ENCODE peak calls at places on chromosome 3, in five cellular contexts. T is psoas muscle; D is foreskin melanocyte; I is HEK293T; J is stimulated activated CD4-positive, alpha-beta T cell treated with anti-CD3 and anti-CD28 coated beads, TNF-alpha, amount 100 ng/mL, for 4 hours. V is an unnamed sample.

GRCh38 chr3:172577962-172578560 is 54.8 kb upstream of the TNFSF10 start:
- DNase-seq in T (no peak), D (no peak), I (no peak), J (no peak), V (no peak)

GRCh38 chr3:52056521-52056967 is at the start of gene DUSP7:
- DNase-seq in T (peak), D (peak), I (peak), J (peak), V (no peak)

GRCh38 chr3:186108106-186108940 is 566 bp downstream of the ETV5 start:
- DNase-seq in T (peak), D (peak), I (peak), J (peak), V (peak)

GRCh38 chr3:124993462-124993861 is 58.9 kb upstream of the MUC13 start:
- DNase-seq in T (peak), D (no peak), I (no peak), J (no peak), V (no peak)

GRCh38 chr3:196193037-196193737 is 18.0 kb downstream of the ZDHHC19 start:
- DNase-seq in T (no peak), D (no peak), I (no peak), J (no peak), V (no peak)

GRCh38 chr3:5102532-5102931 is 19.6 kb upstream of the ARL8B start:
- DNase-seq in T (no peak), D (no peak), I (no peak), J (no peak), V (no peak)

GRCh38 chr3:32835943-32836342 is 18.1 kb downstream of the TRIM71 start:
- DNase-seq in T (no peak), D (no peak), I (no peak), J (no peak), V (no peak)

GRCh38 chr3:30614373-30614772 is 8.0 kb downstream of the TGFBR2 start:
- DNase-seq in T (no peak), D (no peak), I (no peak), J (no peak), V (no peak)

GRCh38 chr3:73547427-73548036 is 77.2 kb downstream of the PDZRN3 start:
- DNase-seq in T (no peak), D (no peak), I (no peak), J (no peak), V (no peak)

GRCh38 chr3:27114684-27115083 is 254.5 kb downstream of the NEK10 start:
- DNase-seq in T (no peak), D (no peak), I (no peak), J (no peak), V (no peak)

GRCh38 chr3:78857494-78858111 is 910.2 kb downstream of the ROBO1 start:
- DNase-seq in T (no peak), D (no peak), I (peak), J (no peak), V (no peak)

GRCh38 chr3:62109534-62109933 is 263.8 kb downstream of the FEZF2 start:
- DNase-seq in T (peak), D (peak), I (peak), J (no peak), V (peak)

GRCh38 chr3:11159421-11159904 is 5.2 kb downstream of the HRH1 start:
- DNase-seq in T (peak), D (no peak), I (no peak), J (no peak), V (no peak)

GRCh38 chr3:45861043-45861846 is 19.3 kb upstream of the LZTFL1 start:
- DNase-seq in T (no peak), D (no peak), I (no peak), J (no peak), V (no peak)

GRCh38 chr3:149340310-149340933 is 7.0 kb upstream of the TM4SF18 start:
- DNase-seq in T (no peak), D (no peak), I (no peak), J (no peak), V (no peak)

GRCh38 chr3:71048948-71049347 is 534.6 kb downstream of the FOXP1 start:
- DNase-seq in T (no peak), D (no peak), I (no peak), J (no peak), V (no peak)

GRCh38 chr3:71010731-71011455 is 572.6 kb downstream of the FOXP1 start:
- DNase-seq in T (no peak), D (no peak), I (no peak), J (peak), V (no peak)

GRCh38 chr3:177446160-177446559 is 248.9 kb upstream of the TBL1XR1 start:
- DNase-seq in T (no peak), D (no peak), I (no peak), J (no peak), V (no peak)

GRCh38 chr3:52503788-52504424 is 8.8 kb downstream of the STAB1 start:
- DNase-seq in T (no peak), D (no peak), I (no peak), J (no peak), V (no peak)

GRCh38 chr3:482479-482878 is 285.9 kb downstream of the CHL1 start:
- DNase-seq in T (no peak), D (no peak), I (no peak), J (no peak), V (no peak)

GRCh38 chr3:67349551-67350174 is 304.7 kb downstream of the SUCLG2 start:
- DNase-seq in T (no peak), D (no peak), I (no peak), J (no peak), V (no peak)

GRCh38 chr3:113287111-113287817 is 75.9 kb downstream of the BOC start:
- DNase-seq in T (no peak), D (peak), I (no peak), J (no peak), V (no peak)

GRCh38 chr3:23017800-23018199 is 185.3 kb upstream of the UBE2E2 start:
- DNase-seq in T (no peak), D (no peak), I (no peak), J (no peak), V (no peak)

GRCh38 chr3:114929971-114930732 is 216.9 kb downstream of the ZBTB20 start:
- DNase-seq in T (no peak), D (no peak), I (no peak), J (no peak), V (no peak)

GRCh38 chr3:71600646-71601288 is 17.2 kb upstream of the FOXP1 start:
- DNase-seq in T (no peak), D (no peak), I (no peak), J (no peak), V (no peak)

GRCh38 chr3:46705022-46705530 is 3.9 kb downstream of the TMIE start:
- DNase-seq in T (peak), D (peak), I (peak), J (peak), V (peak)

GRCh38 chr3:172052405-172052804 is 13.0 kb downstream of the FNDC3B start:
- DNase-seq in T (no peak), D (no peak), I (no peak), J (no peak), V (no peak)

GRCh38 chr3:10173926-10174435 is 9.3 kb downstream of the IRAK2 start:
- DNase-seq in T (peak), D (no peak), I (no peak), J (no peak), V (peak)

GRCh38 chr3:134496481-134497071 is 10.7 kb downstream of the CEP63 start:
- DNase-seq in T (no peak), D (no peak), I (no peak), J (no peak), V (no peak)

GRCh38 chr3:38136272-38136806 is 588 bp downstream of the ACAA1 start:
- DNase-seq in T (no peak), D (no peak), I (no peak), J (no peak), V (no peak)

GRCh38 chr3:52286777-52287110 is 884 bp upstream of the GLYCTK start:
- DNase-seq in T (no peak), D (no peak), I (no peak), J (no peak), V (no peak)

GRCh38 chr3:31743690-31744089 is 211.0 kb downstream of the STT3B start:
- DNase-seq in T (no peak), D (no peak), I (no peak), J (no peak), V (no peak)

GRCh38 chr3:139934557-139935070 is 371 bp upstream of the CLSTN2 start:
- DNase-seq in T (peak), D (no peak), I (peak), J (no peak), V (no peak)

GRCh38 chr3:18489939-18490338 is 64.8 kb upstream of the SATB1 start:
- DNase-seq in T (no peak), D (no peak), I (no peak), J (no peak), V (no peak)

GRCh38 chr3:57616233-57616632 is 19.1 kb upstream of the ARF4 start:
- DNase-seq in T (no peak), D (no peak), I (no peak), J (no peak), V (no peak)

GRCh38 chr3:141402476-141403171 is 34.3 kb downstream of the ZBTB38 start:
- DNase-seq in T (peak), D (no peak), I (peak), J (no peak), V (peak)

GRCh38 chr3:186365202-186365974 is 3.4 kb upstream of the DGKG start:
- DNase-seq in T (no peak), D (no peak), I (no peak), J (no peak), V (no peak)

GRCh38 chr3:32238816-32239637 is 547 bp downstream of the CMTM8 start:
- DNase-seq in T (peak), D (peak), I (peak), J (peak), V (no peak)

GRCh38 chr3:173249457-173249856 is 108.4 kb upstream of the SPATA16 start:
- DNase-seq in T (no peak), D (no peak), I (no peak), J (no peak), V (no peak)

GRCh38 chr3:146250449-146251382 is at the start of gene PLSCR4:
- DNase-seq in T (peak), D (peak), I (peak), J (no peak), V (peak)

V was measured in GOT3.